ENCODE peak calls at places on chromosomes 5 and 9, in eight cellular contexts. One of them, this sample, is unnamed.

GRCh38 chr5:159021360-159022177 is 78.1 kb downstream of the EBF1 start:
- DNase-seq in B cell: no peak
- DNase-seq in bronchial epithelial cell: no peak
- DNase-seq in AG09319: no peak
- DNase-seq in glutamatergic neuron: no peak
- DNase-seq in effector memory CD8-positive, alpha-beta T cell: no peak
- DNase-seq in endothelial cell of umbilical vein: no peak
- DNase-seq in skeletal muscle cell: peak
- DNase-seq in this sample: no peak

GRCh38 chr5:34552686-34553085 is 103.4 kb upstream of the RAI14 start:
- DNase-seq in B cell: no peak
- DNase-seq in bronchial epithelial cell: no peak
- DNase-seq in glutamatergic neuron: no peak
- DNase-seq in AG09319: no peak
- DNase-seq in skeletal muscle cell: no peak
- DNase-seq in endothelial cell of umbilical vein: no peak
- DNase-seq in effector memory CD8-positive, alpha-beta T cell: no peak
- DNase-seq in this sample: no peak

GRCh38 chr5:159890141-159890540 is 26.1 kb upstream of the ADRA1B start:
- DNase-seq in AG09319: no peak
- DNase-seq in B cell: no peak
- DNase-seq in glutamatergic neuron: no peak
- DNase-seq in effector memory CD8-positive, alpha-beta T cell: no peak
- DNase-seq in endothelial cell of umbilical vein: no peak
- DNase-seq in bronchial epithelial cell: no peak
- DNase-seq in skeletal muscle cell: no peak
- DNase-seq in this sample: no peak

GRCh38 chr5:124480022-124480421 is 266.4 kb downstream of the ZNF608 start:
- DNase-seq in endothelial cell of umbilical vein: no peak
- DNase-seq in AG09319: no peak
- DNase-seq in glutamatergic neuron: no peak
- DNase-seq in bronchial epithelial cell: no peak
- DNase-seq in skeletal muscle cell: no peak
- DNase-seq in effector memory CD8-positive, alpha-beta T cell: no peak
- DNase-seq in B cell: no peak
- DNase-seq in this sample: no peak

GRCh38 chr9:116905131-116905724 is 218.1 kb downstream of the TRIM32 start:
- DNase-seq in glutamatergic neuron: no peak
- DNase-seq in bronchial epithelial cell: no peak
- DNase-seq in skeletal muscle cell: no peak
- DNase-seq in B cell: no peak
- DNase-seq in endothelial cell of umbilical vein: no peak
- DNase-seq in effector memory CD8-positive, alpha-beta T cell: no peak
- DNase-seq in AG09319: no peak
- DNase-seq in this sample: no peak

GRCh38 chr9:125910286-125910685 is 163.1 kb downstream of the PBX3 start:
- DNase-seq in bronchial epithelial cell: no peak
- DNase-seq in AG09319: no peak
- DNase-seq in B cell: no peak
- DNase-seq in skeletal muscle cell: no peak
- DNase-seq in glutamatergic neuron: no peak
- DNase-seq in effector memory CD8-positive, alpha-beta T cell: no peak
- DNase-seq in endothelial cell of umbilical vein: no peak
- DNase-seq in this sample: no peak

GRCh38 chr5:145847499-145848497 is 12.7 kb upstream of the PRELID2 start:
- DNase-seq in skeletal muscle cell: peak
- DNase-seq in glutamatergic neuron: no peak
- DNase-seq in bronchial epithelial cell: peak
- DNase-seq in AG09319: no peak
- DNase-seq in B cell: no peak
- DNase-seq in endothelial cell of umbilical vein: no peak
- DNase-seq in effector memory CD8-positive, alpha-beta T cell: no peak
- DNase-seq in this sample: peak

GRCh38 chr9:110110154-110110553 is 97.8 kb downstream of the C9orf152 start:
- DNase-seq in AG09319: no peak
- DNase-seq in bronchial epithelial cell: no peak
- DNase-seq in glutamatergic neuron: no peak
- DNase-seq in effector memory CD8-positive, alpha-beta T cell: no peak
- DNase-seq in endothelial cell of umbilical vein: no peak
- DNase-seq in skeletal muscle cell: no peak
- DNase-seq in B cell: peak
- DNase-seq in this sample: no peak

GRCh38 chr9:69674741-69675438 is 2.7 kb upstream of the APBA1 start:
- DNase-seq in glutamatergic neuron: no peak
- DNase-seq in endothelial cell of umbilical vein: peak
- DNase-seq in skeletal muscle cell: peak
- DNase-seq in bronchial epithelial cell: peak
- DNase-seq in effector memory CD8-positive, alpha-beta T cell: no peak
- DNase-seq in AG09319: peak
- DNase-seq in B cell: no peak
- DNase-seq in this sample: peak

GRCh38 chr5:14504332-14504727 is 77.3 kb upstream of the OTULINL start:
- DNase-seq in AG09319: no peak
- DNase-seq in bronchial epithelial cell: no peak
- DNase-seq in skeletal muscle cell: no peak
- DNase-seq in effector memory CD8-positive, alpha-beta T cell: no peak
- DNase-seq in B cell: no peak
- DNase-seq in glutamatergic neuron: no peak
- DNase-seq in endothelial cell of umbilical vein: no peak
- DNase-seq in this sample: no peak

GRCh38 chr5:115452791-115453190 is 91.8 kb downstream of the FEM1C start:
- DNase-seq in glutamatergic neuron: no peak
- DNase-seq in effector memory CD8-positive, alpha-beta T cell: no peak
- DNase-seq in endothelial cell of umbilical vein: no peak
- DNase-seq in bronchial epithelial cell: no peak
- DNase-seq in skeletal muscle cell: peak
- DNase-seq in B cell: no peak
- DNase-seq in AG09319: no peak
- DNase-seq in this sample: no peak

GRCh38 chr5:166068547-166069335 is 2222.7 kb upstream of the WWC1 start:
- DNase-seq in B cell: no peak
- DNase-seq in effector memory CD8-positive, alpha-beta T cell: no peak
- DNase-seq in skeletal muscle cell: no peak
- DNase-seq in glutamatergic neuron: no peak
- DNase-seq in bronchial epithelial cell: no peak
- DNase-seq in endothelial cell of umbilical vein: no peak
- DNase-seq in AG09319: no peak
- DNase-seq in this sample: no peak

GRCh38 chr5:94776167-94776566 is 157.7 kb downstream of the SLF1 start:
- DNase-seq in effector memory CD8-positive, alpha-beta T cell: no peak
- DNase-seq in glutamatergic neuron: no peak
- DNase-seq in bronchial epithelial cell: no peak
- DNase-seq in endothelial cell of umbilical vein: no peak
- DNase-seq in AG09319: no peak
- DNase-seq in skeletal muscle cell: no peak
- DNase-seq in B cell: no peak
- DNase-seq in this sample: no peak

GRCh38 chr9:136398286-136398685 is 1.7 kb downstream of the SNAPC4 start:
- DNase-seq in glutamatergic neuron: no peak
- DNase-seq in skeletal muscle cell: no peak
- DNase-seq in B cell: no peak
- DNase-seq in endothelial cell of umbilical vein: no peak
- DNase-seq in bronchial epithelial cell: no peak
- DNase-seq in effector memory CD8-positive, alpha-beta T cell: no peak
- DNase-seq in AG09319: no peak
- DNase-seq in this sample: no peak

GRCh38 chr5:30401479-30402058 is 791.9 kb upstream of the CDH6 start:
- DNase-seq in effector memory CD8-positive, alpha-beta T cell: no peak
- DNase-seq in B cell: no peak
- DNase-seq in glutamatergic neuron: peak
- DNase-seq in endothelial cell of umbilical vein: no peak
- DNase-seq in AG09319: peak
- DNase-seq in skeletal muscle cell: no peak
- DNase-seq in bronchial epithelial cell: peak
- DNase-seq in this sample: no peak

GRCh38 chr9:134757206-134757975 is 115.8 kb downstream of the COL5A1 start:
- DNase-seq in glutamatergic neuron: no peak
- DNase-seq in AG09319: no peak
- DNase-seq in skeletal muscle cell: no peak
- DNase-seq in endothelial cell of umbilical vein: no peak
- DNase-seq in effector memory CD8-positive, alpha-beta T cell: no peak
- DNase-seq in B cell: no peak
- DNase-seq in bronchial epithelial cell: no peak
- DNase-seq in this sample: no peak

GRCh38 chr9:128026255-128027165 is 40.6 kb downstream of the NAIF1 start:
- DNase-seq in glutamatergic neuron: no peak
- DNase-seq in skeletal muscle cell: no peak
- DNase-seq in bronchial epithelial cell: no peak
- DNase-seq in endothelial cell of umbilical vein: peak
- DNase-seq in effector memory CD8-positive, alpha-beta T cell: peak
- DNase-seq in B cell: peak
- DNase-seq in AG09319: no peak
- DNase-seq in this sample: no peak

GRCh38 chr9:137170486-137171148 is 766 bp upstream of the LRRC26 start:
- DNase-seq in effector memory CD8-positive, alpha-beta T cell: no peak
- DNase-seq in bronchial epithelial cell: no peak
- DNase-seq in endothelial cell of umbilical vein: no peak
- DNase-seq in AG09319: no peak
- DNase-seq in glutamatergic neuron: no peak
- DNase-seq in B cell: no peak
- DNase-seq in skeletal muscle cell: no peak
- DNase-seq in this sample: no peak

GRCh38 chr5:160315968-160316367 is 3.6 kb upstream of the CCNJL start:
- DNase-seq in skeletal muscle cell: no peak
- DNase-seq in effector memory CD8-positive, alpha-beta T cell: no peak
- DNase-seq in glutamatergic neuron: no peak
- DNase-seq in B cell: no peak
- DNase-seq in endothelial cell of umbilical vein: peak
- DNase-seq in AG09319: no peak
- DNase-seq in bronchial epithelial cell: peak
- DNase-seq in this sample: no peak

GRCh38 chr9:138043411-138044345 is 166.1 kb downstream of the CACNA1B start:
- DNase-seq in glutamatergic neuron: no peak
- DNase-seq in bronchial epithelial cell: no peak
- DNase-seq in endothelial cell of umbilical vein: no peak
- DNase-seq in skeletal muscle cell: no peak
- DNase-seq in B cell: no peak
- DNase-seq in effector memory CD8-positive, alpha-beta T cell: no peak
- DNase-seq in AG09319: no peak
- DNase-seq in this sample: no peak

GRCh38 chr9:88826181-88826580 is 165.1 kb upstream of the S1PR3 start:
- DNase-seq in AG09319: no peak
- DNase-seq in effector memory CD8-positive, alpha-beta T cell: no peak
- DNase-seq in B cell: no peak
- DNase-seq in skeletal muscle cell: no peak
- DNase-seq in glutamatergic neuron: no peak
- DNase-seq in endothelial cell of umbilical vein: no peak
- DNase-seq in bronchial epithelial cell: no peak
- DNase-seq in this sample: no peak

GRCh38 chr5:177604656-177605055 is 4.7 kb downstream of the B4GALT7 start:
- DNase-seq in AG09319: no peak
- DNase-seq in skeletal muscle cell: no peak
- DNase-seq in glutamatergic neuron: no peak
- DNase-seq in B cell: no peak
- DNase-seq in effector memory CD8-positive, alpha-beta T cell: no peak
- DNase-seq in bronchial epithelial cell: no peak
- DNase-seq in endothelial cell of umbilical vein: no peak
- DNase-seq in this sample: no peak

GRCh38 chr9:98866435-98867108 is 59.1 kb downstream of the GALNT12 start:
- DNase-seq in B cell: no peak
- DNase-seq in glutamatergic neuron: no peak
- DNase-seq in endothelial cell of umbilical vein: no peak
- DNase-seq in skeletal muscle cell: no peak
- DNase-seq in AG09319: no peak
- DNase-seq in bronchial epithelial cell: peak
- DNase-seq in effector memory CD8-positive, alpha-beta T cell: no peak
- DNase-seq in this sample: no peak

GRCh38 chr9:36665921-36666429 is 93.3 kb downstream of the MELK start:
- DNase-seq in skeletal muscle cell: no peak
- DNase-seq in AG09319: no peak
- DNase-seq in effector memory CD8-positive, alpha-beta T cell: no peak
- DNase-seq in bronchial epithelial cell: peak
- DNase-seq in B cell: no peak
- DNase-seq in glutamatergic neuron: no peak
- DNase-seq in endothelial cell of umbilical vein: peak
- DNase-seq in this sample: no peak

GRCh38 chr9:127970401-127971313 is 10.1 kb downstream of the EEIG1 start:
- DNase-seq in glutamatergic neuron: no peak
- DNase-seq in bronchial epithelial cell: peak
- DNase-seq in skeletal muscle cell: no peak
- DNase-seq in endothelial cell of umbilical vein: no peak
- DNase-seq in AG09319: no peak
- DNase-seq in B cell: peak
- DNase-seq in effector memory CD8-positive, alpha-beta T cell: peak
- DNase-seq in this sample: no peak

GRCh38 chr9:89407070-89407469 is 88.8 kb downstream of the SECISBP2 start:
- DNase-seq in glutamatergic neuron: no peak
- DNase-seq in effector memory CD8-positive, alpha-beta T cell: no peak
- DNase-seq in endothelial cell of umbilical vein: no peak
- DNase-seq in skeletal muscle cell: no peak
- DNase-seq in B cell: no peak
- DNase-seq in AG09319: no peak
- DNase-seq in bronchial epithelial cell: no peak
- DNase-seq in this sample: no peak

GRCh38 chr5:131608597-131608996 is 26.4 kb downstream of the RAPGEF6 start:
- DNase-seq in AG09319: no peak
- DNase-seq in endothelial cell of umbilical vein: no peak
- DNase-seq in skeletal muscle cell: no peak
- DNase-seq in B cell: no peak
- DNase-seq in bronchial epithelial cell: no peak
- DNase-seq in effector memory CD8-positive, alpha-beta T cell: no peak
- DNase-seq in glutamatergic neuron: no peak
- DNase-seq in this sample: no peak

GRCh38 chr5:180116077-180116375 is 44.5 kb upstream of the RNF130 start:
- DNase-seq in skeletal muscle cell: no peak
- DNase-seq in glutamatergic neuron: no peak
- DNase-seq in B cell: no peak
- DNase-seq in bronchial epithelial cell: no peak
- DNase-seq in AG09319: no peak
- DNase-seq in effector memory CD8-positive, alpha-beta T cell: no peak
- DNase-seq in endothelial cell of umbilical vein: no peak
- DNase-seq in this sample: no peak

This sample was measured in GM04503.